ENCODE peak calls at places on chromosomes 2 and 18, in seven cellular contexts. K is choroid plexus epithelial cell; F is ascending aorta; X is psoas muscle; H is effector memory CD4-positive, alpha-beta T cell; B is testis; U is heart left ventricle. R is an unnamed sample.

GRCh38 chr18:22250591-22250996 is 81.2 kb downstream of the GATA6 start:
- DNase-seq in K (no peak), H (no peak), U (no peak), F (no peak), X (no peak), B (no peak), R (no peak)

GRCh38 chr2:174939046-174939445 is 66.1 kb downstream of the CHN1 start:
- DNase-seq in F (no peak), U (no peak), H (no peak), K (peak; percentile 66), B (no peak), X (no peak), R (no peak)

GRCh38 chr2:118268268-118268667 is 180.0 kb downstream of the INSIG2 start:
- DNase-seq in X (no peak), K (no peak), F (no peak), U (no peak), H (no peak), B (no peak), R (no peak)

GRCh38 chr2:160608525-160609085 is 115.0 kb upstream of the RBMS1 start:
- DNase-seq in X (no peak), U (no peak), K (no peak), F (no peak), B (no peak), H (no peak), R (no peak)

GRCh38 chr2:120934221-120934639 is 198.6 kb downstream of the GLI2 start:
- DNase-seq in F (no peak), X (no peak), H (no peak), U (no peak), K (no peak), B (no peak), R (no peak)

GRCh38 chr2:88220733-88221132 is 50.6 kb downstream of the THNSL2 start:
- DNase-seq in F (no peak), K (no peak), H (no peak), U (no peak), X (no peak), B (no peak), R (no peak)

GRCh38 chr2:228048838-228049490 is 132.5 kb downstream of the SPHKAP start:
- DNase-seq in U (peak; percentile 9), H (no peak), B (peak; percentile 28), K (peak; percentile 69), X (no peak), F (no peak), R (no peak)

GRCh38 chr2:165406053-165406628 is 63.4 kb upstream of the CSRNP3 start:
- DNase-seq in H (no peak), B (no peak), X (no peak), K (peak; percentile 30), U (no peak), F (no peak), R (no peak)

GRCh38 chr2:176483481-176483880 is 214.2 kb downstream of the MTX2 start:
- DNase-seq in H (no peak), X (no peak), B (no peak), U (no peak), F (no peak), K (no peak), R (no peak)

GRCh38 chr2:36861896-36862295 is 104.4 kb downstream of the STRN start:
- DNase-seq in U (no peak), K (no peak), X (no peak), B (no peak), H (no peak), F (no peak), R (no peak)

GRCh38 chr18:23336072-23336471 is 117.0 kb upstream of the RIOK3 start:
- DNase-seq in H (no peak), X (no peak), F (no peak), B (no peak), K (no peak), U (peak; percentile 59), R (no peak)

GRCh38 chr2:215904101-215904500 is 109.2 kb downstream of the MREG start:
- DNase-seq in F (no peak), U (no peak), K (peak; percentile 88), H (no peak), B (no peak), X (no peak), R (no peak)

GRCh38 chr2:23926289-23926749 is 604 bp downstream of the ATAD2B start:
- DNase-seq in X (peak; percentile 73), K (no peak), F (peak; percentile 70), B (peak; percentile 32), U (peak; percentile 35), H (peak; percentile 16), R (no peak)

GRCh38 chr2:231287696-231288095 is 89.3 kb downstream of the ARMC9 start:
- DNase-seq in H (no peak), X (no peak), B (no peak), U (no peak), K (no peak), F (no peak), R (no peak)

GRCh38 chr18:69895081-69896047 is 52.3 kb downstream of the CD226 start:
- DNase-seq in X (no peak), H (peak; percentile 13), K (no peak), B (no peak), U (no peak), F (no peak), R (no peak)

GRCh38 chr2:84830758-84831500 is 50.0 kb downstream of the TRABD2A start:
- DNase-seq in F (no peak), U (no peak), K (no peak), B (no peak), H (no peak), X (no peak), R (no peak)

GRCh38 chr2:215479536-215480240 is 43.8 kb upstream of the FN1 start:
- DNase-seq in U (no peak), B (no peak), K (no peak), F (no peak), X (no peak), H (no peak), R (no peak)

GRCh38 chr2:218986148-218986761 is 1.3 kb upstream of the FEV start:
- DNase-seq in F (no peak), K (no peak), X (no peak), B (no peak), U (no peak), H (no peak), R (no peak)

GRCh38 chr2:128421286-128421685 is 102.6 kb upstream of the HS6ST1 start:
- DNase-seq in F (peak; percentile 50), B (peak; percentile 8), K (no peak), H (no peak), X (peak; percentile 3), U (peak; percentile 2), R (no peak)

GRCh38 chr2:226618875-226619605 is 180.6 kb downstream of the IRS1 start:
- DNase-seq in K (peak; percentile 76), H (no peak), U (no peak), B (no peak), X (no peak), F (no peak), R (no peak)

GRCh38 chr18:9707381-9708056 is 582 bp upstream of the RAB31 start:
- DNase-seq in K (peak; percentile 69), H (no peak), U (no peak), X (no peak), B (peak; percentile 49), F (peak; percentile 72), R (no peak)

GRCh38 chr2:6526093-6526824 is 339.4 kb downstream of the CMPK2 start:
- DNase-seq in H (no peak), F (no peak), X (no peak), K (peak; percentile 6), B (no peak), U (no peak), R (no peak)

GRCh38 chr2:58502931-58503330 is 261.8 kb upstream of the FANCL start:
- DNase-seq in H (no peak), F (no peak), X (no peak), B (no peak), U (no peak), K (no peak), R (no peak)

GRCh38 chr2:86414996-86415395 is 26.2 kb upstream of the KDM3A start:
- DNase-seq in B (no peak), K (no peak), X (no peak), F (no peak), U (no peak), H (no peak), R (no peak)

GRCh38 chr2:240236217-240237111 is 96.0 kb upstream of the OTOS start:
- DNase-seq in B (peak; percentile 63), F (peak; percentile 63), K (no peak), U (peak; percentile 81), X (peak; percentile 94), H (no peak), R (peak; percentile 36)

GRCh38 chr18:48000701-48001100 is 70.2 kb upstream of the SMAD2 start:
- DNase-seq in F (no peak), K (no peak), U (no peak), B (peak; percentile 4), X (no peak), H (no peak), R (no peak)
- H3K4me3 ChIP-seq in F (no peak overlapping the region), K (no peak overlapping the region), U (no peak overlapping the region), B (no peak overlapping the region), X (no peak overlapping the region), H (no peak overlapping the region), R (no peak overlapping the region)

DNA sequence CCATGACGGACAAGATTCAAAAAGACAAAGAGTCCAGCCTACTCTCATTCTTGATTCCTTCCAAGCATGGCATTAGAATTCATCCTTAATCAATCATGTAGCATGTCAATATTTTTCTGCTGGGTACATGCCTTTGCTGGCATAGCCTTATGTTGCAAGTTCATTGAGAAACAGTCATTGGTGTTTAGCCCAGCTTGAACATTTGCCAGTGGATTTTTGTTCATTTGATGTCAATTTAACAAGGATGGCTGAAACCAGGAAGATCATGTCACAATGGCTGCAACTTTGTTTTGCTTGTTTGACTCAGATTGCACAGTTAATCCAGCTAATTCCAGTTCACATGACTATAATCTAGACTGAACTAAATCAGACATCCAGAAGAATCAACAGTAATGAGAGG is 1132.2 kb downstream of the LRP1B start:
- DNase-seq in X (no peak), B (no peak), U (no peak), K (peak; percentile 40), F (no peak), H (no peak), R (no peak)
- H3K4me3 ChIP-seq in X (no peak overlapping the region), B (no peak overlapping the region), U (no peak overlapping the region), K (no peak overlapping the region), F (no peak overlapping the region), H (no peak overlapping the region), R (no peak overlapping the region)

GRCh38 chr18:382423-382984 is 114.7 kb upstream of the THOC1 start:
- DNase-seq in B (no peak), F (no peak), U (no peak), H (no peak), X (no peak), K (no peak), R (no peak)

GRCh38 chr18:383135-383534 is 115.3 kb upstream of the THOC1 start:
- DNase-seq in X (no peak), B (no peak), U (no peak), K (no peak), H (no peak), F (no peak), R (no peak)

GRCh38 chr18:388198-388597 is 112.3 kb downstream of the COLEC12 start:
- DNase-seq in B (no peak), K (no peak), U (no peak), H (no peak), F (no peak), X (no peak), R (no peak)

GRCh38 chr18:386950-387349 is 113.6 kb downstream of the COLEC12 start:
- DNase-seq in U (no peak), H (no peak), K (no peak), F (no peak), X (no peak), B (no peak), R (no peak)

GRCh38 chr18:384897-385296 is 115.6 kb downstream of the COLEC12 start:
- DNase-seq in F (no peak), X (no peak), B (no peak), H (no peak), U (no peak), K (no peak), R (no peak)
- H3K4me3 ChIP-seq in F (no peak overlapping the region), X (no peak overlapping the region), B (no peak overlapping the region), H (no peak overlapping the region), U (no peak overlapping the region), K (no peak overlapping the region), R (no peak overlapping the region)

GRCh38 chr18:48922203-48922800 is 28.5 kb downstream of the SMAD7 start:
- DNase-seq in K (no peak), H (no peak), F (peak; percentile 57), X (no peak), B (no peak), U (no peak), R (no peak)
- H3K4me3 ChIP-seq in K (peak overlapping the region; percentile 2), H (peak overlapping the region; percentile 44), F (peak overlapping the region; percentile 52), X (peak overlapping the region; percentile 55), B (no peak overlapping the region), U (peak overlapping the region; percentile 5), R (peak overlapping the region; percentile 7)

R was measured in Peyer's patch.